ENCODE peak calls at places on chromosomes 12 and 14, in five cellular contexts. F is hepatocyte, W is psoas muscle, P is neuronal stem cell, Z is stomach. E is an unnamed sample.
A peak's percentile ranks its signal among the peaks of the same experiment; 100 is the strongest.

GRCh38 chr14:76375484-76375883 is 453 bp upstream of the ESRRB start:
- DNase-seq in Z (no peak), P (no peak), F (no peak), W (no peak), E (no peak)

GRCh38 chr12:64387201-64387816 is 3.2 kb downstream of the C12orf56 start:
- DNase-seq in Z (no peak), P (no peak), F (peak; percentile 23), W (no peak), E (no peak)

GRCh38 chr12:108629824-108630476 is 3.7 kb downstream of the SELPLG start:
- DNase-seq in P (no peak), W (no peak), Z (no peak), F (peak; percentile 80), E (no peak)

GRCh38 chr14:33951183-33951840 is 438 bp upstream of the EGLN3 start:
- DNase-seq in P (no peak), W (no peak), Z (no peak), F (no peak), E (peak; percentile 47)

GRCh38 chr14:85811340-85811739 is 281.4 kb downstream of the FLRT2 start:
- DNase-seq in Z (no peak), W (no peak), F (peak; percentile 20), P (no peak), E (no peak)

GRCh38 chr12:58814036-58814435 is 106.3 kb downstream of the LRIG3 start:
- DNase-seq in W (no peak), P (no peak), F (no peak), Z (no peak), E (no peak)

GRCh38 chr12:129911437-129912049 is 7.7 kb upstream of the TMEM132D start:
- DNase-seq in P (peak; percentile 43), W (no peak), Z (peak; percentile 63), F (peak; percentile 84), E (no peak)

GRCh38 chr14:61444215-61444768 is 122.9 kb downstream of the PRKCH start:
- DNase-seq in Z (no peak), W (no peak), P (no peak), F (no peak), E (no peak)

GRCh38 chr12:39883411-39883810 is 222.5 kb downstream of the SLC2A13 start:
- DNase-seq in Z (no peak), P (no peak), W (no peak), F (no peak), E (no peak)

GRCh38 chr14:103607039-103607668 is 21.9 kb upstream of the KLC1 start:
- DNase-seq in F (peak; percentile 76), W (peak; percentile 85), P (no peak), Z (peak; percentile 52), E (no peak)

GRCh38 chr12:131600160-131600532 is 110.7 kb upstream of the SFSWAP start:
- DNase-seq in W (no peak), Z (no peak), P (no peak), F (no peak), E (no peak)

GRCh38 chr12:12718853-12719252 is 1.7 kb downstream of the CDKN1B start:
- DNase-seq in Z (no peak), F (no peak), P (no peak), W (no peak), E (no peak)

GRCh38 chr14:101508948-101509729 is 52.2 kb upstream of the DIO3 start:
- DNase-seq in P (no peak), W (peak; percentile 30), Z (no peak), F (no peak), E (no peak)

GRCh38 chr12:63042646-63043045 is 107.7 kb upstream of the PPM1H start:
- DNase-seq in P (no peak), F (no peak), Z (no peak), W (no peak), E (no peak)

GRCh38 chr12:87121908-87122307 is 865.7 kb upstream of the MGAT4C start:
- DNase-seq in W (no peak), Z (no peak), P (no peak), F (no peak), E (no peak)

GRCh38 chr12:9944404-9944803 is 12.2 kb upstream of the CLEC2A start:
- DNase-seq in P (no peak), F (no peak), W (no peak), Z (no peak), E (no peak)

GRCh38 chr12:12622418-12622817 is 10.7 kb downstream of the CREBL2 start:
- DNase-seq in Z (no peak), F (no peak), P (no peak), W (no peak), E (no peak)

GRCh38 chr14:22383515-22384166 is 205.4 kb downstream of the DAD1 start:
- DNase-seq in F (no peak), W (no peak), P (no peak), Z (peak; percentile 34), E (no peak)

GRCh38 chr12:112182499-112182898 is 57.1 kb downstream of the TRAFD1 start:
- DNase-seq in P (no peak), F (no peak), W (no peak), Z (no peak), E (no peak)

GRCh38 chr12:94207467-94208432 is 59.4 kb downstream of the PLXNC1 start:
- DNase-seq in Z (no peak), P (no peak), F (no peak), W (no peak), E (no peak)

GRCh38 chr12:51536159-51536558 is 54.9 kb upstream of the SCN8A start:
- DNase-seq in W (no peak), P (no peak), Z (no peak), F (no peak), E (no peak)

GRCh38 chr14:91573894-91574837 is 64.1 kb upstream of the PPP4R3A start:
- DNase-seq in P (peak; percentile 21), F (peak; percentile 61), Z (peak; percentile 62), W (peak; percentile 48), E (peak; percentile 53)

GRCh38 chr14:89382487-89383170 is 34.4 kb downstream of the FOXN3 start:
- DNase-seq in Z (no peak), P (no peak), W (no peak), F (no peak), E (no peak)

GRCh38 chr14:89384636-89385035 is 32.4 kb downstream of the FOXN3 start:
- DNase-seq in W (no peak), Z (no peak), F (no peak), P (no peak), E (no peak)

GRCh38 chr14:89386214-89386886 is 30.7 kb downstream of the FOXN3 start:
- DNase-seq in Z (no peak), P (no peak), W (peak; percentile 80), F (no peak), E (no peak)

GRCh38 chr14:89384023-89384422 is 33.0 kb downstream of the FOXN3 start:
- DNase-seq in F (no peak), Z (no peak), P (no peak), W (no peak), E (no peak)

DNA sequence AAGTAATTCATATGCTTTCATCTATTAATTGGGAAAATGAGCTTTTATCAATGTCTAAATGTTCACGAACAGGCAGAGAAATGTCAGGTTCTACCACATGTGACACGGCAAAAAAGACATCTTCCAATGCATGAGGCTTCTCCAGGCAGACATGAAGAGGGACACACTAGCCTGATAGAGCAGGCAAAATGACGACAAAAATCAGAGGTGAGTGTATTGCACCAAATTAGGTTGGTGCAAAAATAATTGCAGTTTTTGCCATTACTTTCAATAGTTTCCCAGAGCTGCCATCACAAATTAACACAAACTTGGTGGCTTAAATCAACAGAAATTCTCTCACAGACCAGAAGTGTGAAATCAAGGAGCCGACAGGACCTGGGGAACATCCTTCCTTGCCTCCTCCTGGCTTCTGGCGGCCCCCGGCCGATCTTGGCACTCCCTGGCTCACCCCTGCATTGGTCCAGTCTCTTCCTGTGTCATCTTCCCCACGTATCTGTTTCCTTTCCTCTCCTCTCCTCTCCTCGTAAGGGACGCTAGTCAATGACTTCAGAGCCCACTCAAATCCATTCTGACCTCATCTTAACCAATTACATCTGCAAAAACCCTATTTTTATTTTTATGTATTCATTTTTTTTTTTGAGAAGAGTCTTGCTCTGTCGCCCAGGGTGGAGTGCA is 33.7 kb downstream of the FOXN3 start:
- DNase-seq in Z (no peak), F (no peak), W (no peak), P (no peak), E (no peak)
- H3K27ac ChIP-seq in Z (no peak overlapping the region), F (no peak overlapping the region), W (no peak overlapping the region), P (no peak overlapping the region), E (no peak overlapping the region)

GRCh38 chr12:120093336-120093591 is 23.3 kb downstream of the RAB35 start:
- DNase-seq in F (no peak), W (no peak), Z (no peak), P (no peak), E (no peak)
- H3K36me3 ChIP-seq in F (no peaks in the 10 kb centered on the region), W (peaks cover 2% of the 10 kb centered on the region), Z (peaks cover 79% of the 10 kb centered on the region), P (peaks cover 25% of the 10 kb centered on the region), E (peaks cover 36% of the 10 kb centered on the region)

GRCh38 chr12:115758886-115759620 is 518.4 kb downstream of the MED13L start:
- DNase-seq in Z (no peak), W (no peak), P (no peak), F (no peak), E (no peak)

GRCh38 chr12:115762934-115763333 is 514.6 kb downstream of the MED13L start:
- DNase-seq in Z (no peak), W (no peak), P (no peak), F (peak; percentile 55), E (no peak)

GRCh38 chr12:115761784-115762183 is 515.7 kb downstream of the MED13L start:
- DNase-seq in F (peak; percentile 39), Z (no peak), W (no peak), P (no peak), E (no peak)

GRCh38 chr12:115763376-115763775 is 514.1 kb downstream of the MED13L start:
- DNase-seq in W (no peak), Z (no peak), P (no peak), F (peak; percentile 72), E (no peak)

DNA sequence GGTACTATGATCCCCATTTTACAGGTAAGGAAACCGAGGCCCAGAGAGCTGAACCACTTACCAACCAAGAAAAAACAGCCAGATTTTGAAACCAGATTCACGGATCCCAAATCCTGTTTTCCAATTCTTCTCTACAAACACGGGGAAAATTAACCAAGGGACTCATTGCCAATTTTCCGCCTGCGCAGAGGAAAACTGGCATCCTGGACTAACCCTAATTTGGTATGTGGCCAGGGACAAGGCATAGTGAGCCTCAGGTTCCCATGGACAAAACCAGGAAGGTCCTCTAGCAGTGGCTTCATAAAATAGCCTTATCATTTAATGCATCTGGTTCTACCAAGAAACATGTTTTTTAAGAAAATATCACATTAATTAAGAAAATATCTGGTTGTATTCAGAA is 517.3 kb downstream of the MED13L start:
- DNase-seq in W (no peak), F (no peak), Z (no peak), P (no peak), E (no peak)
- H3K9me3 ChIP-seq in W (no peaks in the 10 kb centered on the region), F (no peaks in the 10 kb centered on the region), Z (no peaks in the 10 kb centered on the region), P (no peaks in the 10 kb centered on the region), E (no peaks in the 10 kb centered on the region)

DNA sequence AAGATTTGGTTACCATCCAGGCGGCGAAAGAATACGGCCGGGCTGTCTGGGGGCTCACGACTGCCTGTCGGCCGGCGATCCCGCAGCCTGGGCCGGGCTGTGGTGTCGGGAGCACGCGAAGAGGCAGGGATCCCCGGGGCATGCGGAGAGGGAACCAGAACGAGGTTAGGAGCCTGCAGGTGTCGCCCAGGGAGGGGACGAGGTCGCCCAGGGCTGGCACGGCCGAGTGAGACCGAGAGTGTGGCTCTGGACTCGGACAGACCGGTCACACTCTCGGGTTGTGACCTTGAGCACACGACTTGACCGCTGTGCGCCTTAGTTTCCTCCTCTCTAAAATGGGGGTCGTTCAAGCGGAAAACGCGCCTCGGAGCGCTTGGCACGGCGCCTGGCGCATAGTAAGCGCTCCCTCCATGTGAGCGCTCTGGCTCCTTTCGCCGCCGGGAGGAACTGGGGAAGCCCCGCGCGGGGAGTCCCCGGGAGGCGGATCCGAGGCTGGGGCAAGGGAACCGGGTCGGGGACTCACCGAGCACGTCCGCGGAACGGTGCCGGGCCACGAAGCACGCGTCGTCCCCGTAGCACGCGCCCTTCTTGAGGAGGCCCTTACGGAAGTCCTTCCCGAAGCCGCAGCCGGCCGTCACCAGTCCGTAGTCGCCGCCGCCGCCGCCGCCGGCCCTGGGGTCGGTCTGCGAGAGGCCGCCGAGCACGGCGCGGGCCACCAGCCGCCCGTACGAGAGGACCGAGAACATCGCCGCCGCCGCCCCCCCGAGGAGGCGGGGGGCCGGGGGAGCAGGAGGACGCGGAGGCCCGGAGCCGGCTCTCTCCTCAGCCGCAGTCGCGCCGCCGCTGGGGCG is 607 bp downstream of the PPTC7 start:
- DNase-seq in P (peak; percentile 45), W (peak; percentile 84), Z (peak; percentile 56), F (peak; percentile 69), E (no peak)
- H3K27ac ChIP-seq in P (no peak overlapping the region), W (peak overlapping the region; percentile 97), Z (peak overlapping the region; percentile 96), F (peak overlapping the region; percentile 84), E (peak overlapping the region; percentile 87)

E was measured in thoracic aorta.